ENCODE peak calls at places on chromosomes 12 and 14, in eight cellular contexts. H is NCI-H1105 treated with DMSO at 0.1 percent for 48 hours; A is retinal pigment epithelial cell; W is HuH-7.5; Q is tibial nerve; S is B cell; M is head of caudate nucleus; N is activated CD4-positive, alpha-beta T cell treated with anti-CD3 and anti-CD28 coated beads, Interleukin-2, amount 50 U/mL, for 24 hours. O is an unnamed sample.

GRCh38 chr14:67485501-67486095 is 2.9 kb downstream of the TMEM229B start:
- DNase-seq in S (no peak), N (no peak), A (no peak), W (no peak), M (no peak), H (no peak), Q (no peak), O (no peak)

GRCh38 chr12:88172844-88173407 is 30.8 kb downstream of the TMTC3 start:
- DNase-seq in M (no peak), S (no peak), H (no peak), N (no peak), Q (no peak), W (no peak), A (no peak), O (no peak)

GRCh38 chr12:131808744-131809371 is 19.3 kb upstream of the MMP17 start:
- DNase-seq in Q (no peak), A (no peak), H (no peak), W (no peak), S (no peak), M (no peak), N (no peak), O (no peak)

GRCh38 chr12:32400114-32400672 is 835 bp downstream of the FGD4 start:
- DNase-seq in W (peak), H (peak), N (no peak), Q (no peak), S (no peak), M (no peak), A (no peak), O (peak)

GRCh38 chr12:90959538-90960139 is 4.7 kb upstream of the CCER1 start:
- DNase-seq in N (peak), W (no peak), Q (no peak), M (peak), S (no peak), H (peak), A (no peak), O (no peak)

GRCh38 chr14:105475916-105476845 is 1.6 kb downstream of the CRIP2 start:
- DNase-seq in N (no peak), Q (no peak), H (no peak), M (peak), S (no peak), W (no peak), A (no peak), O (no peak)

GRCh38 chr14:49769171-49769570 is 1.2 kb downstream of the KLHDC2 start:
- DNase-seq in W (no peak), N (no peak), M (no peak), S (no peak), H (no peak), Q (no peak), A (no peak), O (no peak)

GRCh38 chr14:92282669-92283068 is 40.3 kb upstream of the SLC24A4 start:
- DNase-seq in Q (no peak), N (no peak), M (no peak), S (no peak), A (no peak), W (no peak), H (no peak), O (no peak)

GRCh38 chr12:27094726-27095125 is 12.3 kb upstream of the C12orf71 start:
- DNase-seq in S (peak), N (no peak), H (no peak), W (no peak), A (no peak), M (no peak), Q (no peak), O (no peak)

GRCh38 chr14:33848706-33849454 is 102.0 kb downstream of the EGLN3 start:
- DNase-seq in W (peak), S (no peak), M (peak), N (no peak), H (peak), A (peak), Q (no peak), O (peak)

GRCh38 chr12:2456813-2457186 is 338.0 kb upstream of the FKBP4 start:
- DNase-seq in N (no peak), Q (no peak), M (no peak), A (no peak), H (no peak), S (no peak), W (no peak), O (no peak)

GRCh38 chr12:27525373-27525772 is 1.4 kb downstream of the PPFIBP1 start:
- DNase-seq in W (no peak), A (no peak), Q (no peak), M (no peak), N (no peak), S (no peak), H (no peak), O (peak)

GRCh38 chr12:93380480-93381121 is 2.9 kb downstream of the NUDT4 start:
- DNase-seq in H (peak), A (no peak), Q (no peak), M (no peak), N (no peak), W (no peak), S (no peak), O (no peak)

GRCh38 chr14:105161314-105161713 is 7.3 kb downstream of the JAG2 start:
- DNase-seq in N (no peak), Q (no peak), M (no peak), H (peak), A (no peak), S (no peak), W (no peak), O (no peak)

GRCh38 chr14:104403421-104404220 is 175.9 kb upstream of the C14orf180 start:
- DNase-seq in S (no peak), W (no peak), Q (no peak), A (no peak), M (no peak), H (no peak), N (no peak), O (no peak)

GRCh38 chr12:107545737-107546363 is 139.7 kb upstream of the PWP1 start:
- DNase-seq in M (no peak), N (no peak), S (no peak), Q (no peak), A (no peak), W (no peak), H (no peak), O (no peak)

GRCh38 chr14:24274101-24274543 is 2.7 kb upstream of the RABGGTA start:
- DNase-seq in A (peak), W (no peak), S (peak), M (peak), N (peak), H (no peak), Q (no peak), O (no peak)

GRCh38 chr14:91115986-91116385 is 2.1 kb downstream of the DGLUCY start:
- DNase-seq in A (no peak), W (no peak), N (no peak), S (no peak), H (no peak), M (no peak), Q (no peak), O (no peak)

GRCh38 chr12:108759914-108760313 is 28.6 kb upstream of the CORO1C start:
- DNase-seq in A (no peak), M (peak), S (no peak), H (no peak), Q (no peak), W (no peak), N (no peak), O (no peak)

GRCh38 chr12:3972576-3972975 is 99.4 kb upstream of the PARP11 start:
- DNase-seq in Q (no peak), S (no peak), W (no peak), A (no peak), M (no peak), N (no peak), H (no peak), O (no peak)

GRCh38 chr14:76203086-76204001 is 51.6 kb downstream of the GPATCH2L start:
- DNase-seq in S (no peak), W (no peak), M (no peak), A (peak), Q (no peak), H (no peak), N (no peak), O (no peak)

GRCh38 chr14:52154992-52155655 is 86.3 kb upstream of the NID2 start:
- DNase-seq in N (no peak), H (no peak), S (no peak), W (no peak), A (no peak), Q (no peak), M (no peak), O (no peak)